ENCODE peak calls at places on chromosomes 7 and 10, in five cellular contexts. I is H9, U is MM.1S, E is thoracic aorta, T is fibroblast of lung. W is an unnamed sample.

GRCh38 chr7:75967573-75967997 is 26.8 kb downstream of the TMEM120A start:
- DNase-seq in I (no peak), U (no peak), E (no peak), T (no peak), W (no peak)

GRCh38 chr10:132449826-132450211 is 52.8 kb downstream of the PWWP2B start:
- DNase-seq in I (no peak), U (no peak), E (no peak), T (no peak), W (no peak)

GRCh38 chr10:98380493-98381339 is 34.3 kb downstream of the PYROXD2 start:
- DNase-seq in I (no peak), U (no peak), E (no peak), T (peak; percentile 27), W (no peak)

GRCh38 chr10:62597226-62597625 is 207.3 kb upstream of the ADO start:
- DNase-seq in I (no peak), U (no peak), E (no peak), T (peak; percentile 77), W (no peak)

GRCh38 chr7:49822862-49823261 is 49.4 kb downstream of the VWC2 start:
- DNase-seq in I (no peak), U (no peak), E (no peak), T (no peak), W (no peak)

GRCh38 chr10:88913157-88913556 is 33.1 kb downstream of the STAMBPL1 start:
- DNase-seq in I (no peak), U (no peak), E (no peak), T (no peak), W (no peak)

GRCh38 chr7:2105917-2106316 is 126.8 kb downstream of the MAD1L1 start:
- DNase-seq in I (peak; percentile 85), U (no peak), E (no peak), T (no peak), W (no peak)

GRCh38 chr7:39693812-39694211 is 70.4 kb downstream of the RALA start:
- DNase-seq in I (no peak), U (no peak), E (no peak), T (no peak), W (no peak)

GRCh38 chr10:113438660-113439059 is 114.2 kb upstream of the HABP2 start:
- DNase-seq in I (no peak), U (no peak), E (no peak), T (peak; percentile 27), W (no peak)

GRCh38 chr7:50621206-50621605 is 56.0 kb upstream of the DDC start:
- DNase-seq in I (no peak), U (no peak), E (no peak), T (no peak), W (no peak)

GRCh38 chr10:6050801-6051445 is 11.2 kb downstream of the IL2RA start:
- DNase-seq in I (no peak), U (peak; percentile 89), E (no peak), T (no peak), W (peak; percentile 75)

GRCh38 chr10:43678654-43679053 is 30.0 kb upstream of the ZNF32 start:
- DNase-seq in I (peak; percentile 1), U (no peak), E (no peak), T (no peak), W (no peak)

GRCh38 chr7:67610897-67611296 is 614.3 kb downstream of the TYW1 start:
- DNase-seq in I (no peak), U (no peak), E (no peak), T (no peak), W (no peak)
- TF ChIP-seq CTCF in I (no peak), U (no peak), E (no peak), T (no peak), W (no peak)

GRCh38 chr7:18874875-18875274 is 242.6 kb downstream of the TWIST1 start:
- DNase-seq in I (no peak), U (no peak), E (no peak), T (no peak), W (no peak)

GRCh38 chr7:18877874-18878273 is 239.6 kb downstream of the TWIST1 start:
- DNase-seq in I (no peak), U (no peak), E (no peak), T (no peak), W (no peak)

GRCh38 chr7:18872344-18872743 is 245.1 kb downstream of the TWIST1 start:
- DNase-seq in I (no peak), U (no peak), E (no peak), T (no peak), W (no peak)

DNA sequence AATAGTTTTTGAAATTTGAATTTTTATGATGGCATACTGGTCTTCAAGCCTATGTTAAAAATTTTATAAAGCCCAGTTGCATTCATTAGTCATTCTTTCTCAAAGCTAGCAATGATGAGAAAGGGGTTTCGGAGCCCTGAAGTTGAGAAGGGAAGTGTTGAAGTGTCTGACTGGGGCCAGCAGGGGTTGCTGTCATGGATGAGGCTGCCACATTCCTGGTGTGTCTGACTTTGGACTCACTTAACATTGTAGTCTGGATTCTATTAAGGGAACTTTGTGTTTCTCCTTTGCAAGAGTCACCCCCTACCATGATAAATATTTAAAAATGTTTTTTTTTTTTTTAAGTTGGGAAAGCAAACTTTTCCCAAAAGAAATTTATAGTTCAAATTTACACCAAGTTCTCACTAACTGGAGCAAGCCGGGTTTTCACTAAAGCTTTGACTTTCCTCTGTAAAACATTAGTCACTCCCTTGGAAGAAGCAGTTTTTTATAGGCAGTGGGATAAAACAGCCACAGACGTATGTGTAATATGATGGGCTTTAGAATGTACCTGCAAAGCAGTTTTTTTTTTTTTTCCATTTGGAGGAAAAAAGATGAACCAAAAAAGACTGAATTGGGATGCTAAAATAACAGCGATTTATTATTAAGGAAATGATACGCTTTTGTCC is 243.6 kb downstream of the TWIST1 start:
- DNase-seq in I (peak; percentile 51), U (no peak), E (no peak), T (peak; percentile 26), W (no peak)
- TF ChIP-seq CTCF in I (peak; percentile 67), U (no peak), E (no peak), T (peak; percentile 43), W (no peak)

GRCh38 chr10:59700709-59701108 is 8.9 kb downstream of the SLC16A9 start:
- DNase-seq in I (peak; percentile 62), U (no peak), E (no peak), T (no peak), W (no peak)
- TF ChIP-seq CTCF in I (peak; percentile 68), U (no peak), E (no peak), T (no peak), W (no peak)

GRCh38 chr10:72385724-72386123 is 31.0 kb upstream of the DNAJB12 start:
- DNase-seq in I (no peak), U (no peak), E (no peak), T (no peak), W (no peak)
- TF ChIP-seq CTCF in I (no peak), U (no peak), E (no peak), T (no peak), W (no peak)

GRCh38 chr10:96721207-96721572 is 876 bp upstream of the PIK3AP1 start:
- DNase-seq in I (peak; percentile 59), U (no peak), E (no peak), T (no peak), W (no peak)
- TF ChIP-seq CTCF in I (peak; percentile 40), U (peak; percentile 10), E (no peak), T (no peak), W (no peak)

GRCh38 chr10:85508159-85508558 is 858.4 kb downstream of the GRID1 start:
- DNase-seq in I (no peak), U (no peak), E (no peak), T (no peak), W (no peak)

GRCh38 chr10:85515316-85515715 is 851.3 kb downstream of the GRID1 start:
- DNase-seq in I (no peak), U (no peak), E (no peak), T (no peak), W (no peak)

GRCh38 chr10:85513450-85513849 is 853.1 kb downstream of the GRID1 start:
- DNase-seq in I (no peak), U (no peak), E (no peak), T (no peak), W (no peak)

DNA sequence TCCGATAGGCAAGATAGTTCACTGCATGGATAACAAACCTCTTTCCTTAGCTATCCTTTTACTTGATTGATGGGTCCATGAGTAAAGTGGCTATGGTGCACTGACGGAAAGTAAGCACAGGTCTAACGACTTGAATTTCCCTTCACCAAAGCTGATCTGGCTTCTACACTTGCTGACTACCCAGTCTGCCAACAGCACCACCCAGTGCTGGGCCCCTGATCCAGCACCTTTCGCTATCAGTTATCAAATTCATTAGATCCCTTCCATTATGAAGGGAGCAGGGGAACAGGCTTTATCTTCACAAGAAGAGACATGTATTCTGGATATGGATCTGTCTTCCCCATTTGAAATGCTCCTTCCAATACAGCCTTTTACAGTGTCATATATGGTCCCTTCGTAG is 855.9 kb downstream of the GRID1 start:
- DNase-seq in I (no peak), U (no peak), E (no peak), T (no peak), W (no peak)
- TF ChIP-seq CTCF in I (peak; percentile 64), U (no peak), E (no peak), T (no peak), W (no peak)

GRCh38 chr10:126521354-126521753 is 133.1 kb upstream of the ADAM12 start:
- DNase-seq in I (no peak), U (no peak), E (no peak), T (peak; percentile 71), W (no peak)

GRCh38 chr10:126519992-126520391 is 131.7 kb upstream of the ADAM12 start:
- DNase-seq in I (peak; percentile 40), U (no peak), E (no peak), T (no peak), W (no peak)

GRCh38 chr10:126523071-126523470 is 134.8 kb upstream of the ADAM12 start:
- DNase-seq in I (no peak), U (no peak), E (no peak), T (no peak), W (no peak)

GRCh38 chr10:126519188-126519587 is 130.9 kb upstream of the ADAM12 start:
- DNase-seq in I (no peak), U (no peak), E (no peak), T (no peak), W (no peak)

DNA sequence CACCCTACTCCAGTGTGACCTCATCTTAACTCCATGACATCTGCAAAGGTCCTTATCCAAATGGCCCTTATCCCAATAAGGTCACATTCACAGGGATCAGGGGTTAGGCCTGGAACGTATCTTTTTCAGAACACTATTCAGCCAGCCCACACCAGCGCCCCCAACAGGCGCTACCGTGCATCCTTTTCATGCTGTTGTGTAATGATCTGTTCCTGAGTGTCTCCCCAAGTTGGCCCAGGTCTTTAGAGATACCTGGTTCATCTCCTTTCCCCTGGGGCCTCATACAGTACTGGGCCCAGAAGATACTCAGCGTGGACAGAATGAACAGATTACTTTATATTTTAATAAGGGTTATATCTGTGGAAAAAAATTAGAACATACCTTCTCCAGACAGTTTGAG is 132.6 kb upstream of the ADAM12 start:
- DNase-seq in I (no peak), U (no peak), E (no peak), T (no peak), W (no peak)
- TF ChIP-seq CTCF in I (peak; percentile 42), U (no peak), E (no peak), T (no peak), W (no peak)

GRCh38 chr10:74738985-74739567 is 87.3 kb upstream of the KAT6B start:
- DNase-seq in I (peak; percentile 44), U (peak; percentile 97), E (no peak), T (peak; percentile 3), W (peak; percentile 68)
- TF ChIP-seq CTCF in I (peak; percentile 38), U (peak; percentile 73), E (no peak), T (peak; percentile 22), W (no peak)

W was measured in GM20000.